ENCODE peak calls at places on chromosomes 1 and 21, in seven cellular contexts. F is activated naive CD4-positive, alpha-beta T cell; R is activated T-cell treated with anti-CD3 and anti-CD28 coated beads, Interleukin-2, amount 50 U/mL, for 4 hours; O is NCI-H1436; H is foreskin fibroblast; S is stimulated activated CD8-positive, alpha-beta memory T cell treated with anti-CD3 and anti-CD28 coated beads, Interleukin-15, amount 100 ng/mL, for 4 hours; L is activated CD4-positive, alpha-beta T cell treated with anti-CD3 and anti-CD28 coated beads, Interleukin-2, amount 10 ng/mL, durations not matched to agents 7 days and 5 days. U is an unnamed sample.
A peak's percentile ranks its signal among the peaks of the same experiment; 100 is the strongest.

GRCh38 chr1:163082971-163083370 is 13.8 kb downstream of the RGS4 start:
- DNase-seq in F (no peak), L (no peak), R (no peak), O (no peak), S (no peak), H (no peak), U (no peak)

GRCh38 chr21:26614251-26614650 is 41.2 kb upstream of the CYYR1 start:
- DNase-seq in R (no peak), O (no peak), L (no peak), F (no peak), S (no peak), H (no peak), U (no peak)

GRCh38 chr1:223363057-223363855 is 720 bp downstream of the SUSD4 start:
- DNase-seq in O (peak; percentile 51), H (no peak), F (peak; percentile 7), L (no peak), S (no peak), R (peak; percentile 18), U (peak; percentile 44)

GRCh38 chr1:108877324-108877812 is 583 bp downstream of the GPSM2 start:
- DNase-seq in R (no peak), H (no peak), F (no peak), O (no peak), L (no peak), S (no peak), U (no peak)

GRCh38 chr1:69523032-69523431 is 44.7 kb upstream of the LRRC7 start:
- DNase-seq in F (no peak), L (no peak), S (no peak), H (peak; percentile 48), R (no peak), O (no peak), U (peak; percentile 77)

GRCh38 chr1:94616503-94616902 is 74.9 kb upstream of the F3 start:
- DNase-seq in H (no peak), R (no peak), S (no peak), L (no peak), O (no peak), F (no peak), U (no peak)

GRCh38 chr1:101282314-101283087 is 45.7 kb downstream of the S1PR1 start:
- DNase-seq in R (no peak), F (no peak), O (no peak), L (no peak), H (peak; percentile 45), S (no peak), U (no peak)

GRCh38 chr21:44753357-44753756 is 42.0 kb upstream of the TSPEAR start:
- DNase-seq in R (no peak), F (no peak), S (no peak), H (no peak), O (no peak), L (no peak), U (no peak)

GRCh38 chr1:232620356-232620841 is 9.5 kb downstream of the SIPA1L2 start:
- DNase-seq in S (no peak), H (peak; percentile 9), R (no peak), L (no peak), O (peak; percentile 99), F (no peak), U (no peak)

GRCh38 chr21:26124896-26125295 is 45.7 kb downstream of the APP start:
- DNase-seq in O (no peak), R (no peak), F (no peak), H (no peak), S (no peak), L (no peak), U (no peak)

GRCh38 chr1:15994590-15995351 is 9.3 kb upstream of the SRARP start:
- DNase-seq in H (peak; percentile 55), S (no peak), O (no peak), L (peak; percentile 37), R (peak; percentile 44), F (peak; percentile 22), U (peak; percentile 42)

GRCh38 chr1:1183221-1183747 is 9.6 kb downstream of the TTLL10 start:
- DNase-seq in H (no peak), R (no peak), F (no peak), O (no peak), L (no peak), S (no peak), U (no peak)

GRCh38 chr1:32893198-32894018 is 7.1 kb downstream of the HPCA start:
- DNase-seq in L (no peak), S (no peak), O (peak; percentile 59), R (peak; percentile 22), F (no peak), H (no peak), U (no peak)

GRCh38 chr1:53575141-53575947 is 116.1 kb downstream of the DMRTB1 start:
- DNase-seq in H (no peak), F (no peak), S (no peak), L (no peak), R (no peak), O (no peak), U (no peak)

GRCh38 chr21:33115586-33116541 is 45.9 kb downstream of the OLIG1 start:
- DNase-seq in S (no peak), F (no peak), L (no peak), H (no peak), O (no peak), R (no peak), U (no peak)

GRCh38 chr1:246971969-246972368 is 35.9 kb downstream of the ZNF695 start:
- DNase-seq in S (no peak), O (no peak), F (no peak), L (no peak), H (no peak), R (no peak), U (no peak)

GRCh38 chr1:159821171-159821867 is 5.4 kb upstream of the SLAMF8 start:
- DNase-seq in H (no peak), L (peak; percentile 31), F (peak; percentile 13), S (no peak), O (peak; percentile 43), R (no peak), U (no peak)

GRCh38 chr1:94433866-94434265 is 15.7 kb downstream of the ABCD3 start:
- DNase-seq in F (no peak), L (no peak), O (no peak), S (no peak), R (no peak), H (no peak), U (no peak)

GRCh38 chr1:102772831-102773230 is 335.5 kb downstream of the COL11A1 start:
- DNase-seq in R (no peak), O (no peak), F (no peak), S (no peak), H (no peak), L (no peak), U (no peak)

GRCh38 chr1:68136187-68136586 is 85.8 kb upstream of the DIRAS3 start:
- DNase-seq in R (no peak), H (no peak), S (no peak), F (no peak), O (no peak), L (no peak), U (no peak)

GRCh38 chr1:158177705-158178450 is 2.8 kb upstream of the CD1D start:
- DNase-seq in F (no peak), O (no peak), R (no peak), S (no peak), H (peak; percentile 44), L (no peak), U (peak; percentile 37)

GRCh38 chr1:205456383-205456867 is 580 bp upstream of the BLACAT1 start:
- DNase-seq in S (no peak), O (peak; percentile 34), R (no peak), F (no peak), L (no peak), H (no peak), U (no peak)

GRCh38 chr1:183942933-183943693 is 94.4 kb downstream of the COLGALT2 start:
- DNase-seq in H (peak; percentile 83), F (no peak), R (no peak), L (no peak), O (peak; percentile 76), S (no peak), U (peak; percentile 99)

GRCh38 chr1:24986372-24986979 is 56.4 kb upstream of the RUNX3 start:
- DNase-seq in H (no peak), L (no peak), S (no peak), R (no peak), F (no peak), O (no peak), U (no peak)

GRCh38 chr21:21268061-21268471 is 269.9 kb downstream of the NCAM2 start:
- DNase-seq in H (no peak), S (no peak), F (no peak), R (no peak), O (no peak), L (no peak), U (peak; percentile 2)

GRCh38 chr1:29621826-29622435 is 385.6 kb downstream of the PTPRU start:
- DNase-seq in L (no peak), F (no peak), R (no peak), S (no peak), O (no peak), H (no peak), U (no peak)

GRCh38 chr1:68285046-68285445 is 52.7 kb upstream of the WLS start:
- DNase-seq in S (no peak), F (no peak), H (no peak), O (no peak), R (no peak), L (no peak), U (no peak)

GRCh38 chr1:76053021-76053420 is 21.5 kb upstream of the ST6GALNAC3 start:
- DNase-seq in O (no peak), S (no peak), F (no peak), R (no peak), H (no peak), L (no peak), U (no peak)

GRCh38 chr1:182350839-182351238 is 40.8 kb downstream of the GLUL start:
- DNase-seq in S (no peak), L (no peak), F (no peak), R (no peak), O (no peak), H (peak; percentile 32), U (no peak)

GRCh38 chr1:79188371-79188770 is 181.8 kb upstream of the ADGRL4 start:
- DNase-seq in L (no peak), F (no peak), S (no peak), R (no peak), H (peak; percentile 47), O (no peak), U (no peak)

GRCh38 chr1:45356186-45356585 is 15.9 kb upstream of the MUTYH start:
- DNase-seq in H (no peak), R (no peak), S (no peak), O (no peak), F (no peak), L (no peak), U (no peak)

GRCh38 chr1:203592156-203592555 is 34.5 kb upstream of the ATP2B4 start:
- DNase-seq in O (no peak), F (no peak), L (no peak), S (no peak), H (no peak), R (no peak), U (no peak)

GRCh38 chr21:26099610-26100219 is 70.9 kb downstream of the APP start:
- DNase-seq in O (peak; percentile 51), F (no peak), H (no peak), R (no peak), L (no peak), S (no peak), U (no peak)

GRCh38 chr1:111535256-111536191 is 32.1 kb upstream of the ADORA3 start:
- DNase-seq in O (no peak), H (no peak), S (no peak), L (no peak), R (no peak), F (no peak), U (no peak)

GRCh38 chr1:61496501-61496900 is 228.4 kb downstream of the TM2D1 start:
- DNase-seq in L (no peak), O (no peak), S (no peak), F (no peak), R (no peak), H (peak; percentile 41), U (no peak)

GRCh38 chr1:2061065-2061778 is 11.0 kb downstream of the PRKCZ start:
- DNase-seq in L (no peak), R (no peak), O (no peak), S (no peak), F (no peak), H (no peak), U (no peak)

GRCh38 chr1:32184639-32185038 is 5.2 kb downstream of the TXLNA start:
- DNase-seq in S (no peak), F (no peak), R (no peak), O (no peak), H (no peak), L (no peak), U (no peak)

GRCh38 chr1:24743404-24744211 is 1.6 kb upstream of the CLIC4 start:
- DNase-seq in O (no peak), R (no peak), L (no peak), S (no peak), H (peak; percentile 82), F (no peak), U (peak; percentile 50)

U was measured in stromal cell of bone marrow.